ENCODE peak calls at places on chromosomes 2 and 18, in four cellular contexts. C is stomach, H is transverse colon, E is prostate gland. O is an unnamed sample. For H3K4me1, the result is how much of the 10 kb centered on the place peaks cover.

GRCh38 chr2:204072443-204073324 is 136.1 kb downstream of the ICOS start:
- DNase-seq in C (no peak), H (peak), E (no peak), O (no peak)

GRCh38 chr2:18597618-18598017 is 8.2 kb upstream of the NT5C1B start:
- DNase-seq in C (no peak), H (no peak), E (no peak), O (no peak)

GRCh38 chr2:236262238-236262637 is 2.0 kb downstream of the ASB18 start:
- DNase-seq in C (no peak), H (no peak), E (no peak), O (peak)

GRCh38 chr2:174681983-174682577 is 82.2 kb downstream of the CHRNA1 start:
- DNase-seq in C (peak), H (peak), E (no peak), O (no peak)

GRCh38 chr2:128311755-128312341 is 6.8 kb downstream of the HS6ST1 start:
- DNase-seq in C (peak), H (no peak), E (no peak), O (peak)

GRCh38 chr2:163157891-163158511 is 319.4 kb upstream of the KCNH7 start:
- DNase-seq in C (no peak), H (no peak), E (no peak), O (no peak)

GRCh38 chr2:203908344-203909185 is 28.0 kb upstream of the ICOS start:
- DNase-seq in C (peak), H (peak), E (no peak), O (no peak)

GRCh38 chr18:59907172-59907571 is 7.4 kb downstream of the PMAIP1 start:
- DNase-seq in C (no peak), H (no peak), E (no peak), O (no peak)

GRCh38 chr2:66987747-66988146 is 409.4 kb upstream of the ETAA1 start:
- DNase-seq in C (no peak), H (no peak), E (no peak), O (no peak)

GRCh38 chr2:27843992-27844391 is 46.2 kb downstream of the RBKS start:
- DNase-seq in C (no peak), H (no peak), E (no peak), O (no peak)

GRCh38 chr18:48778344-48779011 is 172.3 kb downstream of the SMAD7 start:
- DNase-seq in C (no peak), H (no peak), E (no peak), O (no peak)

GRCh38 chr18:34801769-34802168 is 91.7 kb downstream of the DTNA start:
- DNase-seq in C (no peak), H (no peak), E (no peak), O (no peak)

GRCh38 chr2:235810297-235810696 is 316.5 kb downstream of the AGAP1 start:
- DNase-seq in C (no peak), H (no peak), E (no peak), O (no peak)

GRCh38 chr2:161570424-161571050 is 53.7 kb upstream of the SLC4A10 start:
- DNase-seq in C (no peak), H (no peak), E (no peak), O (no peak)

GRCh38 chr2:36540986-36541750 is 56.8 kb downstream of the FEZ2 start:
- DNase-seq in C (no peak), H (no peak), E (no peak), O (no peak)

GRCh38 chr2:161208527-161209139 is 48.4 kb downstream of the TANK start:
- DNase-seq in C (no peak), H (no peak), E (no peak), O (no peak)

GRCh38 chr2:73859721-73860586 is 31.2 kb downstream of the STAMBP start:
- DNase-seq in C (no peak), H (no peak), E (no peak), O (no peak)

GRCh38 chr2:163291790-163292189 is 444.0 kb downstream of the FIGN start:
- DNase-seq in C (no peak), H (no peak), E (no peak), O (no peak)

GRCh38 chr2:85695691-85696668 is 1.8 kb downstream of the GNLY start:
- DNase-seq in C (no peak), H (no peak), E (no peak), O (no peak)

DNA sequence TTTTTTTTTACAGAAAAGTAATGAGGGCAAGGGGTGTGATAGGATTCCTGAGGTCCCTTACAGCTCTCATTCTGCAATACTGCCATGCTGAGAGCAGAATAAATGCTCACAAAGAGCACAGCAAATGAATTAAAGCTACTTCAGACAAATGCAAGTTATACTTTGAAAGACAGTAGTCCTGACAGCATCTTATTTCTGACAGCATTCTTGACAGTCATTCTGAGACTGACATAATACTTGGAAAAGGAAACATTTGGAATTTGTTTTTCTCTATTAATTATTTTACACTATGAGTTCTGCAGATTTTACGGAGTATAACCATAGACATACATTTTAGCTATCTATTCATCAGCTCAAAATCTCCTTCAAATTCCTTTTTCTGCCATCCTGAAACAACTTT is 935.2 kb upstream of the FAM98A start:
- DNase-seq in C (no peak), H (no peak), E (no peak), O (no peak)
- TF ChIP-seq POLR2AphosphoS5 in C (no peak), H (no peak), E (no peak), O (no peak)

GRCh38 chr2:72544554-72544953 is 281.3 kb downstream of the EXOC6B start:
- DNase-seq in C (no peak), H (no peak), E (no peak), O (no peak)
- H3K4me1 ChIP-seq in C (under half), H (under half), E (under half), O (under half)

GRCh38 chr2:120229341-120229740 is 6.1 kb upstream of the TMEM185B start:
- DNase-seq in C (no peak), H (peak), E (no peak), O (no peak)
- TF ChIP-seq POLR2AphosphoS5 in C (no peak), H (no peak), E (no peak), O (no peak)

GRCh38 chr2:241376808-241377207 is 20.7 kb downstream of the FARP2 start:
- DNase-seq in C (no peak), H (no peak), E (no peak), O (no peak)

GRCh38 chr2:241378816-241379215 is 22.7 kb downstream of the FARP2 start:
- DNase-seq in C (no peak), H (no peak), E (no peak), O (no peak)

GRCh38 chr2:241372376-241372992 is 16.4 kb downstream of the FARP2 start:
- DNase-seq in C (no peak), H (peak), E (no peak), O (no peak)

GRCh38 chr2:241373449-241373848 is 17.4 kb downstream of the FARP2 start:
- DNase-seq in C (no peak), H (no peak), E (no peak), O (no peak)

DNA sequence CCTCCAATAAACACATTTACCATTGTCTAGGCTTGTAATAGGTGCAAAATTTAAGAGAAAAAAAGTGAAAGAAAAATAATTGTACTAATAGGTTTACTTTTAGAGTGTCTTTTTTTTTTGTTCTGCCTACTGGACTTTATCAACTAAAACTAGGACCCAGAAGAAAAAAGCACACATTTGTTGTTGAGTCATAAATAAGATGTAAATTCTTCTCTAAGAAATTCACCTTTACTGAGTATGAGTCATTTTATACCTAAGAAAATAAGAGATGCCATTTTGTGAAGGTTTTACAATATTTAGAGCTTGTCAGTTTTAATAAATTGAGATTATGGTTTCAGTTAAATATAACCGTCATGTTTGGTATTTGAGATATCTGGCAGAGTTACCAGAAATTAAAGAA is 19.2 kb downstream of the FARP2 start:
- DNase-seq in C (no peak), H (no peak), E (no peak), O (no peak)
- H3K4me1 ChIP-seq in C (under half), H (half or more), E (under half), O (under half)

DNA sequence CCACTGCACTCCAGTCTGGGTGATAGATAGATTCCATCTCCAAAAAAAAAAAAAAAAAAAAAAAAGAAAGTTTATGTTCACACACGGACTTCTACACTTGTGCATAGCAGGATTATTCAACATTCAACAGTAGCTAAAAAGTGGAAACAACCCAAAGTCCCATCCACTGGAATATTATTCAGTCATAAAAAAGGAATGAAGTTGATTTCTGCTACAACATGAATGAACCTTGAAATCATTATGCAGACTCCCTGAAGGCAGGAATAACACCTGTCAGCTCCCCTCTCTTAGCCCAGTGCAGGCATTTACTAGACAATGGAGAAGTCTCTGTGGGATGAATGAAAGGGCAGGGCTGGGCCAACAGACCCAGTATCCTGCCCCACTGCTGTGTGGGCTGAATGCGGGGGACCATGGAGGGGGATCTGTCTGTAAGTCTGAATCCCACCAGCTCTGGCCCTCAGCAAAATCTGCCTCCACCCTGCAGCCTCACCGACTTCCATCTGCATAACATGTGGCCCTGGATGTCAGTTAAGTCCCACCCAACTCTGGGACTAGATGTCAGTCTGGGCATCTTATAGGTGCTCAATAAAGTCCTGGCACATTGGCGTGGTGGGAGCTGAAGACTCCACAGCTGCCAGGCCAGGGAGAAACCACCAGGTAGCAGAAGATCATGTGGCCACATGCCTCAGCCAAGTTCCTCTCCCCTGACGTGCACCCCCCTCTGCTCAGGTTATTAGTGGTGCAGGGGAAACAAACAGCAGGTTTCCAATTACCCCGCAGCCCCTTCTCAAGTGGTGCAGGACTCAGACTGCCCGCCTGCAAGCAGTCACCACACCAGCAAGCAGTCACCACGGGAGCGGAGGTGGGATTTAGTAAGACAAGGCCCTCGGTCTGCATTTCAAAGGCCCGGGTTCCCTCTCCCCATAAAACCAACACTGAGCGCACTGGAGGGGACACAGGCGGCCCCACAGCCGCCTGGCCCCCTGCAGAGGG is 8.9 kb downstream of the ZFP36L2 start:
- DNase-seq in C (no peak), H (peak), E (no peak), O (no peak)
- TF ChIP-seq POLR2AphosphoS5 in C (no peak), H (peak), E (no peak), O (no peak)

DNA sequence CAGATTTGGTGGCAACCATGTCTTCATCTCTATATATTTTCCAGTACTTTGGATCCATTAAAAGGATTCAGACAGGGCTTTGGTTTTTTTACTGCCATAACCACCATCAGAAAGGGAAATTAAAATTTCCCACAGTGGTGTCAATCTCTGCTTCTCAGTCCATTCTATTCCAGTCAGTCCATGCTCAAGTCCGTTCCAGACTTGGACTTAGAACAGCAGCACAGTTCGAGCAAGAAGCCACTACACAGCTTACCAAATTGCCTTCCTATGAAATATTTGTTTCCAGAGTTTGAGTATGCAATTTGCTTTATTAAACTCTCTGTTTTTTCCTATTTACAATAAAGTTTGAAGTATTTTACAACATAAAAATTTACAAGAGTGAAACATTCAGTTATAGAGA is 306.5 kb upstream of the GULP1 start:
- DNase-seq in C (no peak), H (no peak), E (no peak), O (no peak)
- H3K4me1 ChIP-seq in C (under half), H (under half), E (under half), O (under half)

GRCh38 chr2:241844831-241845578 is 13.7 kb downstream of the PDCD1 start:
- DNase-seq in C (no peak), H (no peak), E (no peak), O (no peak)

GRCh38 chr2:241842067-241842415 is 16.7 kb downstream of the PDCD1 start:
- DNase-seq in C (no peak), H (no peak), E (no peak), O (no peak)

GRCh38 chr2:241842620-241843211 is 16.0 kb downstream of the PDCD1 start:
- DNase-seq in C (peak), H (peak), E (no peak), O (no peak)

GRCh38 chr2:241843321-241844065 is 15.2 kb downstream of the PDCD1 start:
- DNase-seq in C (no peak), H (no peak), E (no peak), O (no peak)

GRCh38 chr2:241844066-241844728 is 14.5 kb downstream of the PDCD1 start:
- DNase-seq in C (peak), H (peak), E (peak), O (no peak)
- TF ChIP-seq POLR2AphosphoS5 in C (peak), H (peak), E (peak), O (no peak)

GRCh38 chr2:148301362-148301761 is 280.5 kb downstream of the MBD5 start:
- DNase-seq in C (no peak), H (no peak), E (no peak), O (no peak)
- H3K4me1 ChIP-seq in C (under half), H (under half), E (under half), O (under half)

O was measured in vagina.